ENCODE peak calls at places on chromosomes 6 and 20, in five cellular contexts. A, T, P, L and K are unnamed samples.

GRCh38 chr20:45911486-45912343 is at the start of gene PLTP:
- DNase-seq in A (no peak), T (no peak), P (peak), L (peak), K (peak)

GRCh38 chr6:104325341-104326172 is 534.2 kb downstream of the HACE1 start:
- DNase-seq in A (no peak), T (no peak), P (no peak), L (peak), K (peak)

GRCh38 chr6:16684195-16684689 is 77.0 kb downstream of the ATXN1 start:
- DNase-seq in A (no peak), T (no peak), P (no peak), L (no peak), K (peak)

GRCh38 chr20:32036716-32037355 is 15.2 kb upstream of the HCK start:
- DNase-seq in A (no peak), T (no peak), P (no peak), L (no peak), K (no peak)

GRCh38 chr6:142300758-142301251 is 1.0 kb upstream of the ADGRG6 start:
- DNase-seq in A (no peak), T (no peak), P (no peak), L (peak), K (no peak)

GRCh38 chr6:89412071-89413005 is at the start of gene RRAGD:
- DNase-seq in A (peak), T (peak), P (peak), L (peak), K (peak)

GRCh38 chr20:21767739-21768223 is 62.3 kb downstream of the PAX1 start:
- DNase-seq in A (no peak), T (peak), P (no peak), L (peak), K (peak)

GRCh38 chr6:133040025-133040838 is 200.9 kb upstream of the EYA4 start:
- DNase-seq in A (no peak), T (no peak), P (no peak), L (peak), K (peak)

GRCh38 chr20:45406260-45407066 is 1.6 kb upstream of the DBNDD2 start:
- DNase-seq in A (peak), T (no peak), P (peak), L (peak), K (peak)

GRCh38 chr6:132673376-132674094 is 14.6 kb upstream of the TAAR1 start:
- DNase-seq in A (no peak), T (no peak), P (no peak), L (no peak), K (peak)

GRCh38 chr20:35743693-35744491 is 1.8 kb upstream of the RBM39 start:
- DNase-seq in A (no peak), T (no peak), P (no peak), L (peak), K (peak)

GRCh38 chr20:63555661-63556381 is 1.9 kb downstream of the FNDC11 start:
- DNase-seq in A (no peak), T (no peak), P (no peak), L (no peak), K (no peak)

GRCh38 chr6:46174904-46175303 is 4.1 kb upstream of the ENPP5 start:
- DNase-seq in A (no peak), T (no peak), P (no peak), L (no peak), K (no peak)

GRCh38 chr20:4929686-4930397 is 71.5 kb downstream of the SLC23A2 start:
- DNase-seq in A (no peak), T (no peak), P (no peak), L (no peak), K (no peak)

GRCh38 chr6:45436544-45437440 is 59.1 kb upstream of the SUPT3H start:
- DNase-seq in A (no peak), T (peak), P (no peak), L (no peak), K (peak)

GRCh38 chr6:30167101-30167500 is 3.8 kb downstream of the TRIM15 start:
- DNase-seq in A (no peak), T (no peak), P (no peak), L (no peak), K (no peak)

GRCh38 chr6:128713461-128713860 is 169.5 kb upstream of the LAMA2 start:
- DNase-seq in A (no peak), T (no peak), P (no peak), L (no peak), K (no peak)

GRCh38 chr6:15893556-15894253 is 230.9 kb upstream of the DTNBP1 start:
- DNase-seq in A (no peak), T (no peak), P (no peak), L (no peak), K (peak)

GRCh38 chr6:147166360-147166944 is 37.8 kb upstream of the STXBP5 start:
- DNase-seq in A (no peak), T (no peak), P (no peak), L (no peak), K (peak)

GRCh38 chr20:38473353-38473795 is 731 bp downstream of the RALGAPB start:
- DNase-seq in A (no peak), T (no peak), P (no peak), L (no peak), K (peak)

GRCh38 chr20:35619196-35620095 is 3.8 kb downstream of the SPAG4 start:
- DNase-seq in A (no peak), T (peak), P (peak), L (peak), K (peak)

GRCh38 chr20:31677553-31678260 is 40.0 kb downstream of the COX4I2 start:
- DNase-seq in A (no peak), T (no peak), P (no peak), L (no peak), K (no peak)

GRCh38 chr6:40885139-40885774 is 153.8 kb downstream of the UNC5CL start:
- DNase-seq in A (no peak), T (no peak), P (no peak), L (no peak), K (no peak)

GRCh38 chr6:113630738-113631535 is 226.2 kb upstream of the MARCKS start:
- DNase-seq in A (no peak), T (peak), P (no peak), L (no peak), K (no peak)

GRCh38 chr20:20457392-20458126 is 89.7 kb downstream of the INSM1 start:
- DNase-seq in A (no peak), T (no peak), P (no peak), L (no peak), K (no peak)

GRCh38 chr6:26200918-26201721 is 113.9 kb downstream of the HFE start:
- DNase-seq in A (no peak), T (no peak), P (no peak), L (peak), K (no peak)

GRCh38 chr20:51837436-51837835 is 35.1 kb upstream of the SALL4 start:
- DNase-seq in A (no peak), T (no peak), P (no peak), L (no peak), K (no peak)

GRCh38 chr6:107488875-107489635 is 862 bp upstream of the SOBP start:
- DNase-seq in A (no peak), T (peak), P (peak), L (peak), K (peak)

GRCh38 chr20:4134861-4135379 is 119.6 kb upstream of the RNF24 start:
- DNase-seq in A (no peak), T (no peak), P (no peak), L (peak), K (no peak)

GRCh38 chr6:24547243-24547642 is 52.5 kb downstream of the ALDH5A1 start:
- DNase-seq in A (no peak), T (peak), P (no peak), L (peak), K (peak)

GRCh38 chr6:123838612-123839279 is 35.1 kb downstream of the NKAIN2 start:
- DNase-seq in A (no peak), T (no peak), P (no peak), L (peak), K (no peak)